ENCODE peak calls at places on chromosome X, in seven cellular contexts. T is MM.1S, G is foreskin fibroblast, Y is body of pancreas, P is stomach, W is PC-9, Q is H9. I is an unnamed sample.

GRCh38 chrX:107482046-107482445 is 32.6 kb downstream of the FRMPD3 start:
- DNase-seq in T (no peak), G (no peak), Y (no peak), P (no peak), W (no peak), Q (no peak), I (no peak)

GRCh38 chrX:113726009-113726408 is 857.9 kb upstream of the HTR2C start:
- DNase-seq in T (no peak), G (no peak), Y (no peak), P (no peak), W (no peak), Q (no peak), I (no peak)

GRCh38 chrX:129741880-129742758 is 3.3 kb downstream of the XPNPEP2 start:
- DNase-seq in T (no peak), G (no peak), Y (no peak), P (no peak), W (no peak), Q (peak), I (no peak)

GRCh38 chrX:97117572-97117971 is 233.9 kb downstream of the RPA4 start:
- DNase-seq in T (no peak), G (no peak), Y (no peak), P (no peak), W (no peak), Q (no peak), I (no peak)

GRCh38 chrX:130531066-130531465 is 129.3 kb downstream of the RBMX2 start:
- DNase-seq in T (no peak), G (peak), Y (no peak), P (no peak), W (no peak), Q (no peak), I (no peak)

GRCh38 chrX:151958101-151958500 is 16.4 kb downstream of the GABRE start:
- DNase-seq in T (no peak), G (no peak), Y (no peak), P (no peak), W (peak), Q (no peak), I (no peak)

GRCh38 chrX:24988314-24988713 is 27.5 kb downstream of the ARX start:
- DNase-seq in T (no peak), G (no peak), Y (no peak), P (no peak), W (no peak), Q (no peak), I (no peak)

GRCh38 chrX:27660878-27661277 is 70.7 kb downstream of the DCAF8L2 start:
- DNase-seq in T (no peak), G (no peak), Y (no peak), P (no peak), W (no peak), Q (peak), I (no peak)

GRCh38 chrX:119999087-119999634 is 55.6 kb upstream of the NKAP start:
- DNase-seq in T (no peak), G (no peak), Y (no peak), P (no peak), W (no peak), Q (peak), I (no peak)

GRCh38 chrX:28581522-28581921 is 5.7 kb upstream of the IL1RAPL1 start:
- DNase-seq in T (no peak), G (no peak), Y (no peak), P (no peak), W (no peak), Q (no peak), I (no peak)

GRCh38 chrX:117645639-117646038 is 471.0 kb downstream of the KLHL13 start:
- DNase-seq in T (no peak), G (no peak), Y (no peak), P (no peak), W (no peak), Q (no peak), I (no peak)

GRCh38 chrX:19852014-19853005 is 35.1 kb downstream of the SH3KBP1 start:
- DNase-seq in T (no peak), G (peak), Y (no peak), P (no peak), W (no peak), Q (no peak), I (no peak)

GRCh38 chrX:151384807-151385206 is 12.2 kb upstream of the VMA21 start:
- DNase-seq in T (no peak), G (no peak), Y (peak), P (peak), W (no peak), Q (no peak), I (no peak)

DNA sequence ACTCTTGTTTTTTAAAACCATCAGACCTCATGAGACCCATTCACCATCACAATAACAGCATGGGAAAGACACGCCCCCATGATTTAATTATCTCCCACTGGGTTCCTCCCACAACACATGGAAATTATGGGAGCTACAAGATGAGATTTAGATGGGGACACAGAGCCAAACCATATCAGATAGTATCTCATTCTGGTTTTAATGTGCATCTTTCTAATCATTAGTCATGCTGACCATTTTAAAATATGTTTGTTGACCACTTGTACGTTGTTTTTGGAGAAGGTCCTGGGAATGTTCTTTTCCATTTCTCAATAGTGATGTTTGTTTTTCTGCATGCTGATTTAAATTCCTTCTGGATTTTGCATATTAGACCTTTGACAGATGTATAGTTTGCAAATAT is 119.0 kb downstream of the RTL3 start:
- DNase-seq in T (no peak), G (peak), Y (no peak), P (no peak), W (no peak), Q (no peak), I (no peak)
- TF ChIP-seq CTCF in T (no peak), G (no peak), Y (no peak), P (no peak), W (no peak), Q (no peak), I (no peak)

GRCh38 chrX:26445288-26445687 is 229.3 kb downstream of the MAGEB5 start:
- DNase-seq in T (no peak), G (no peak), Y (no peak), P (no peak), W (no peak), Q (no peak), I (no peak)

DNA sequence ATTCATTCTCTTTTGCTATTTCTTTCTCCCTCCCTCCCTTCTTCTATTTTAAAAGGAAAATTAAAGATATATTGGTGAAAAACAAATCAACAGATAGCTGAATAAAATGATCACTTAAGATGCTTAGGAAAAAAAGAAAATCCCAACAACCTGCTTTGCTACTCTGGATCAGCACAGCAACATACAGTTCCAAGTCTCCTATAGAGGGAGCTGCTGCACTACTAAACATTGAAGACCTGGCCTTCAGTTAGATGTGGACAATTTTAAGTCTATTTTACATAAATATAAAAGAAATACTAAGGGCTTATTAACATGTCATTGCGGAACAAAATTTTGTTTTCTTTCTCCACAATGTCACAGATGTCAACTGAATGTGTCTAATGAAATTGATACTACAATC is 226.4 kb downstream of the MAGEB5 start:
- DNase-seq in T (peak), G (peak), Y (peak), P (no peak), W (no peak), Q (no peak), I (peak)
- TF ChIP-seq CTCF in T (peak), G (peak), Y (peak), P (no peak), W (peak), Q (peak), I (peak)

GRCh38 chrX:6640727-6641126 is 105.8 kb upstream of the VCX3A start:
- DNase-seq in T (no peak), G (no peak), Y (no peak), P (no peak), W (no peak), Q (no peak), I (no peak)

GRCh38 chrX:6645216-6645615 is 110.3 kb upstream of the VCX3A start:
- DNase-seq in T (no peak), G (no peak), Y (no peak), P (no peak), W (no peak), Q (no peak), I (no peak)

DNA sequence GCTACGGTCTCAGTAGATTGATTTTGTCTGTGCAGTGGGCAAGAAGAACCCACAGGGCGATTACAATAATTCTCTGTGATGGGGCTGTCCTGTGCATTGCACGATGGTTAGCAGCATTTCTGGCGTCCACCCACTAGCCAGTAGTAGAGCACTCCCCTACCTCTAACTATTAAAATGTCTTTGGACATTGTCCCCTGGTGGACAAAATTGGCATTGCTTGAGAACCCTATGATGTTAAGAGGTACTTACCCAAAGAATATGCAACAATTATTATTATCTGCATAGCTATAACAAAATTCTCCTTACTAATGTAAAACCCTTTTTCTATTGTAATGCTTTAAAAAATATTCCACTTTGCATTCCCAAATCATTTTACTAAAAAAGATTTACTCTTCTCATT is 109.5 kb upstream of the VCX3A start:
- DNase-seq in T (no peak), G (no peak), Y (no peak), P (no peak), W (no peak), Q (no peak), I (no peak)
- TF ChIP-seq CTCF in T (peak), G (no peak), Y (no peak), P (no peak), W (peak), Q (peak), I (no peak)

DNA sequence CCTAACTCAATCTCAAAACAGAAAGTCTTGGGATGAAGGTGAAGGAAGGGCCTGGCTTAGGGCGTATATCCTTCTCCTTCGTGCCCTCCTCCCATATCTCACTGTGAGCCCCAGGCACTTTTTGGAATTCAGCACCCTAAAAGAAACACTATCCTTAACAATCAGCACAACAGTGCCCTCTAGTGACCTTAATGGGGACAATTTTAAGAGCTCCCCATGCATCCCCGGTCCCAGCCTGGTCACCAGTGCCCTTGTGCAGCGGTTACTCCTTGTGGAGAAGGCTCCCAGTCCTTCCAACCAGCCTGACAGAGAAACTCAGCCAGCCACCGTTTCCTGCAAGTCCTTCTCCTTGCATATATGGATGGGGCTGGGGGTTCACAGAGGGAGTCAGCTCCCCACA is 4.2 kb downstream of the PAK3 start:
- DNase-seq in T (peak), G (peak), Y (peak), P (no peak), W (no peak), Q (peak), I (peak)
- TF ChIP-seq CTCF in T (peak), G (peak), Y (peak), P (no peak), W (peak), Q (peak), I (peak)

GRCh38 chrX:16838202-16839066 is 31.7 kb downstream of the RBBP7 start:
- DNase-seq in T (no peak), G (peak), Y (peak), P (peak), W (no peak), Q (peak), I (no peak)
- TF ChIP-seq CTCF in T (no peak), G (no peak), Y (no peak), P (no peak), W (no peak), Q (no peak), I (no peak)

GRCh38 chrX:52261125-52261462 is 76.4 kb downstream of the MAGED4 start:
- DNase-seq in T (no peak), G (no peak), Y (no peak), P (no peak), W (no peak), Q (no peak), I (no peak)

GRCh38 chrX:52263417-52263816 is 78.7 kb downstream of the MAGED4 start:
- DNase-seq in T (no peak), G (no peak), Y (no peak), P (no peak), W (no peak), Q (no peak), I (no peak)

GRCh38 chrX:52261463-52262194 is 76.9 kb downstream of the MAGED4 start:
- DNase-seq in T (peak), G (peak), Y (peak), P (peak), W (peak), Q (peak), I (peak)

GRCh38 chrX:52262195-52262546 is 77.5 kb downstream of the MAGED4 start:
- DNase-seq in T (no peak), G (no peak), Y (no peak), P (no peak), W (no peak), Q (no peak), I (no peak)

DNA sequence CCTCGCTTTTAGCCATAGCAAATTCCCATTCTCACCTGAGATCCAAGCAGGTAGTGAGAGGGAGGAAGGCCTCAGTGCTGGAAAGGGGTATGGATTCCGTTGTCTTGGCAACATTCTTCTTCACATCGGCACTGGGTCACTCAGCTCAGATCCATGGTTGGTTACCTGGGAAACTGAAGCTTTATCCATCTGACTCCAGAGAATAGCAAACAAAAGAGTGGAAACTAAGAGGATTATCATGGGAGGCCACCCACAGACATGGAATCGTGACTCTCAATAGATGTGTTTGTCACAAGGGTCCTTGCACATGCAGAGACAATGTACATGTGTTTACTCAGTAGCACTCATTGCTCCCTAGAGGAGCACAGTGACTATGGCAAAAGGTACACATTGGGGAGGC is 81.0 kb downstream of the MAGED4 start:
- DNase-seq in T (no peak), G (no peak), Y (no peak), P (no peak), W (no peak), Q (no peak), I (no peak)
- TF ChIP-seq CTCF in T (no peak), G (no peak), Y (no peak), P (no peak), W (no peak), Q (no peak), I (no peak)

DNA sequence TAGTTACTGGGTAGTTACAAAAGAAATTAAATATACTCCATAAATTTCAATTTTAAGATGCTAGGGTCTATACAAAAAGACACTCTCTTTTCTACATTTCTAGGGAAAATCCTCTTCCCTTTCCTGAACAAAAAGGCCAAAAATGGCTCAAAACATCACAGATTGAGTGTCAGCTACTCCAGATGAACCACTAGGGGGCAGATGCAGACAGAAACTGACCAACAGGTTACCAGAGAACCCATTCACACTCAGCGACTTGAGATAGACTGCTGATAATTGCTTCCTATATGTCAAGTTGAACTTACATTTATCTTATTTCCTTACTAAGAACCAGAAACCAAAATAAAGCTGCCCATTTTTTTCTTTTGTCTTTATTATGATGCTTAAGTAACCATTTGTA is 83.4 kb upstream of the MID1IP1 start:
- DNase-seq in T (peak), G (peak), Y (no peak), P (no peak), W (no peak), Q (peak), I (peak)
- TF ChIP-seq CTCF in T (peak), G (peak), Y (no peak), P (no peak), W (no peak), Q (peak), I (no peak)